ENCODE peak calls at places on chromosome 12, in seven cellular contexts. L is keratinocyte; K is CD8-positive, alpha-beta T cell; E is uterus; D is fibroblast of lung; N is SK-N-SH; Q is aorta. A is an unnamed sample.

GRCh38 chr12:22126758-22127157 is 80.7 kb downstream of the CMAS start:
- DNase-seq in L (no peak), K (no peak), E (no peak), D (no peak), N (no peak), Q (no peak), A (no peak)

GRCh38 chr12:103503546-103504480 is 8.0 kb upstream of the C12orf42 start:
- DNase-seq in L (no peak), K (peak; percentile 65), E (no peak), D (no peak), N (peak; percentile 54), Q (no peak), A (peak; percentile 25)

GRCh38 chr12:31317471-31318397 is 8.2 kb downstream of the SINHCAF start:
- DNase-seq in L (no peak), K (no peak), E (no peak), D (peak; percentile 35), N (no peak), Q (no peak), A (peak; percentile 47)

GRCh38 chr12:49154221-49154620 is 23.0 kb upstream of the TUBA1B start:
- DNase-seq in L (no peak), K (no peak), E (no peak), D (no peak), N (no peak), Q (no peak), A (no peak)

GRCh38 chr12:99916555-99916954 is 68.2 kb downstream of the ANKS1B start:
- DNase-seq in L (no peak), K (no peak), E (no peak), D (peak; percentile 4), N (no peak), Q (no peak), A (no peak)

GRCh38 chr12:123910057-123910456 is 62.6 kb downstream of the CCDC92 start:
- DNase-seq in L (no peak), K (no peak), E (no peak), D (no peak), N (no peak), Q (peak; percentile 58), A (no peak)

GRCh38 chr12:69239922-69240624 is 704 bp downstream of the CPSF6 start:
- DNase-seq in L (no peak), K (peak; percentile 52), E (peak; percentile 33), D (peak; percentile 51), N (peak; percentile 75), Q (peak; percentile 82), A (peak; percentile 41)

GRCh38 chr12:76946451-76946850 is 67.6 kb upstream of the CSRP2 start:
- DNase-seq in L (no peak), K (no peak), E (no peak), D (peak; percentile 41), N (no peak), Q (no peak), A (no peak)

GRCh38 chr12:71972441-71973074 is 33.9 kb downstream of the TPH2 start:
- DNase-seq in L (no peak), K (no peak), E (no peak), D (no peak), N (no peak), Q (no peak), A (no peak)

GRCh38 chr12:121637231-121637914 is 11.0 kb downstream of the ORAI1 start:
- DNase-seq in L (no peak), K (peak; percentile 66), E (no peak), D (no peak), N (no peak), Q (no peak), A (peak; percentile 47)
- H3K4me3 ChIP-seq in L (no peak overlapping the region), K (peak overlapping the region; percentile 53), E (no peak overlapping the region), D (no peak overlapping the region), N (no peak overlapping the region), Q (no peak overlapping the region), A (peak overlapping the region; percentile 1)

GRCh38 chr12:53388932-53389331 is 9.0 kb downstream of the SP1 start:
- DNase-seq in L (no peak), K (no peak), E (no peak), D (no peak), N (no peak), Q (no peak), A (no peak)
- H3K4me1 ChIP-seq in L (peaks cover 53% of the 10 kb centered on the region), K (peaks cover 62% of the 10 kb centered on the region), E (no peaks in the 10 kb centered on the region), D (peaks cover 6% of the 10 kb centered on the region), N (peaks cover 8% of the 10 kb centered on the region), Q (no peaks in the 10 kb centered on the region), A (peaks cover 38% of the 10 kb centered on the region)

DNA sequence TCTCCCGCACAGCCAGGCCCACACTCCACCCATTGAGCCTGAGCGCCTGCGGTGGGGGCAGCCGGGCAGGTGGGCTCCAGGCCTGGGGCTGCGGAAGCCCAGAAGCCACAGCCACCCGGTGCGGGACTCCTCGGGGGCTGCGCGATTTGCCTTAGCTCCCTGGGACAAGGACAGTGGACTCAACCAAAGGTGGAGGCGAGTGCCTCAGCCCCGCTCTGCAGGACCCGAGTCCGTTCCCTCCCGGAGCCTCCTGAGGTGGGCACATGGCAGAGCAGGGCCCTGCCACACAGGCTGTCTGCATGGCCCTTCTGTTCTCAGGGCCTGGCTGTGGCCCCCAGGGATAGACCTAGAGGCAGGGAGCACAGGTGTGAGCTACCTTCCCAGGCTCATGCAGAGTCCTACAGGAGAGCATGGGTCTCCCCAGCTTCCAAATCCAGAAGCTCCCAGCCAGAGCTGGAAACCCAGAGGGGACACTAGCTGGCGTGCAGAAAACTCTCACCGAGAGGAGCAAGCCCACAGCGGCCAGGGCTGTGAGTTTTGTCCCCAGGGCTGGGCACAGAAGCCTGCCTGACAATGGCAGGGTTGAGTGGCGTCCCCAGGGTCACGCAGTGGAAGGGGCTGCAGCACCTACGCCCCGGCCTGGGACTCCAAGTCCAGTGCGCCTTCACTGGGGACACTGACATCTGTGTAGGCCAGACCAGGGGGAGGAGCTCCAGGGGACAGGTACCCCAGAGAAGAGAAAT is 22.2 kb upstream of the LRTM2 start:
- DNase-seq in L (no peak), K (no peak), E (no peak), D (no peak), N (peak; percentile 8), Q (peak; percentile 74), A (no peak)
- H3K4me3 ChIP-seq in L (no peak overlapping the region), K (no peak overlapping the region), E (no peak overlapping the region), D (no peak overlapping the region), N (no peak overlapping the region), Q (no peak overlapping the region), A (no peak overlapping the region)

GRCh38 chr12:108622921-108623514 is 10.7 kb downstream of the SELPLG start:
- DNase-seq in L (no peak), K (no peak), E (no peak), D (no peak), N (no peak), Q (no peak), A (no peak)
- H3K4me1 ChIP-seq in L (peaks cover under 1% of the 10 kb centered on the region), K (peaks cover 58% of the 10 kb centered on the region), E (no peaks in the 10 kb centered on the region), D (peaks cover 1% of the 10 kb centered on the region), N (no peaks in the 10 kb centered on the region), Q (no peaks in the 10 kb centered on the region), A (peaks cover 36% of the 10 kb centered on the region)

DNA sequence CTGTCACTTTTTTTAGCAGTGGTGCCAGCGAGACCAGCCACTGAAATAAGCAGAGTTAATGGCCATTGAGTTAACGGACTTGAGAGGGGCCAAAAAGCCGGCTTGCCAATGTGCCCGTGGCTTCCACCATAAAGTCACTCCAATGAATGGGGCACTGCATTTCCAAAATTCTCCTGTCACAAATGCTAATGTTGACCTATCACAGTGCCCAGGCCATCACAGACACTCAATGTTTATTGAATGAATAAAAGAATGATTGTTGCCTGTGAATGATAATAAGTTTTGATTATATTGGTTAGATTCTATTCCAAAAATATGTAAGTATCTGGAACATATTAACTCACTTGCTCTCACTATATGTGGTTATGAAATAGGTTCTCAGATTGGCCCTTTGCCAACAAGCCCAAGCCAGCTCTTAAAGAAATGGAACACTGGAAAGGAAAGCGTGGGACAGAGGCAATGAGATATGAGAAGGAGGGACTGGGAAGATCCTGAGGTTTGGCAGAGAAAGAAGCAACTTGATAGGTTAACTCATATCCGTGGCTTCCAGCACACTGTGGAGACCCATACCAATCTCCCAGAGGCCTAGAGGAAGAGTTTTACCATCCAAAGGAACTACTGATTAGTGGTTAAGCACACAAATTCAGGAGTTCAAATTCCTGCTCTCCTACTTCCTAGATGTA is 108.7 kb downstream of the BTG1 start:
- DNase-seq in L (no peak), K (no peak), E (no peak), D (peak; percentile 57), N (no peak), Q (no peak), A (no peak)
- H3K4me3 ChIP-seq in L (no peak overlapping the region), K (no peak overlapping the region), E (no peak overlapping the region), D (no peak overlapping the region), N (no peak overlapping the region), Q (no peak overlapping the region), A (no peak overlapping the region)

GRCh38 chr12:6469092-6469491 is 1.4 kb downstream of the VAMP1 start:
- DNase-seq in L (no peak), K (no peak), E (no peak), D (no peak), N (no peak), Q (peak; percentile 33), A (no peak)
- H3K4me1 ChIP-seq in L (peaks cover 22% of the 10 kb centered on the region), K (peaks cover 54% of the 10 kb centered on the region), E (no peaks in the 10 kb centered on the region), D (peaks cover 11% of the 10 kb centered on the region), N (peaks cover 13% of the 10 kb centered on the region), Q (peaks cover 3% of the 10 kb centered on the region), A (peaks cover 51% of the 10 kb centered on the region)